ENCODE peak calls at places on chromosome 2, in six cellular contexts. C is left kidney, Q is aorta, G is nucleus accumbens, P is iris pigment epithelial cell, U is HS-5. I is an unnamed sample.

GRCh38 chr2:186862869-186863709 is 14.1 kb upstream of the ZSWIM2 start:
- DNase-seq in C (peak; percentile 50), Q (no peak), G (no peak), P (peak; percentile 47), U (peak; percentile 63), I (peak; percentile 67)

GRCh38 chr2:150341982-150342680 is 145.3 kb downstream of the RND3 start:
- DNase-seq in C (no peak), Q (no peak), G (no peak), P (no peak), U (no peak), I (no peak)

GRCh38 chr2:43819489-43820163 is 19.0 kb downstream of the ABCG5 start:
- DNase-seq in C (no peak), Q (no peak), G (no peak), P (no peak), U (no peak), I (no peak)

GRCh38 chr2:28716265-28716865 is 35.3 kb upstream of the PPP1CB start:
- DNase-seq in C (peak; percentile 93), Q (peak; percentile 62), G (no peak), P (peak; percentile 96), U (peak; percentile 78), I (peak; percentile 66)

GRCh38 chr2:43030551-43031025 is 195.8 kb downstream of the ZFP36L2 start:
- DNase-seq in C (no peak), Q (no peak), G (no peak), P (no peak), U (no peak), I (no peak)

GRCh38 chr2:234919711-234920110 is 32.1 kb upstream of the SH3BP4 start:
- DNase-seq in C (no peak), Q (no peak), G (no peak), P (peak; percentile 4), U (no peak), I (no peak)

GRCh38 chr2:60676950-60677349 is 79.1 kb upstream of the PAPOLG start:
- DNase-seq in C (no peak), Q (no peak), G (no peak), P (no peak), U (no peak), I (no peak)

GRCh38 chr2:191650896-191651773 is 26.8 kb upstream of the NABP1 start:
- DNase-seq in C (no peak), Q (no peak), G (no peak), P (no peak), U (no peak), I (no peak)

GRCh38 chr2:139773720-139774277 is 993.6 kb upstream of the NXPH2 start:
- DNase-seq in C (no peak), Q (no peak), G (no peak), P (no peak), U (peak; percentile 4), I (no peak)

GRCh38 chr2:127531133-127531709 is 4.3 kb upstream of the MYO7B start:
- DNase-seq in C (no peak), Q (no peak), G (no peak), P (no peak), U (no peak), I (no peak)

GRCh38 chr2:8754056-8754790 is 72.4 kb downstream of the ID2 start:
- DNase-seq in C (peak; percentile 10), Q (no peak), G (peak; percentile 18), P (peak; percentile 43), U (no peak), I (no peak)

GRCh38 chr2:142100967-142101366 is 29.8 kb downstream of the LRP1B start:
- DNase-seq in C (no peak), Q (no peak), G (no peak), P (no peak), U (no peak), I (no peak)

GRCh38 chr2:239265681-239266435 is 135.0 kb downstream of the HDAC4 start:
- DNase-seq in C (no peak), Q (no peak), G (no peak), P (no peak), U (no peak), I (no peak)

GRCh38 chr2:152609174-152609573 is 108.1 kb downstream of the PRPF40A start:
- DNase-seq in C (no peak), Q (no peak), G (no peak), P (no peak), U (no peak), I (no peak)

GRCh38 chr2:188285049-188285448 is 6.6 kb upstream of the GULP1 start:
- DNase-seq in C (no peak), Q (no peak), G (no peak), P (no peak), U (no peak), I (no peak)

GRCh38 chr2:241295326-241296095 is 20.0 kb downstream of the HDLBP start:
- DNase-seq in C (no peak), Q (no peak), G (no peak), P (no peak), U (no peak), I (no peak)

GRCh38 chr2:70084973-70085710 is 2.1 kb upstream of the PCBP1 start:
- DNase-seq in C (peak; percentile 81), Q (no peak), G (no peak), P (no peak), U (no peak), I (no peak)

GRCh38 chr2:74373189-74373588 is 6.9 kb downstream of the DCTN1 start:
- DNase-seq in C (peak; percentile 45), Q (no peak), G (no peak), P (no peak), U (no peak), I (no peak)

GRCh38 chr2:224638338-224638823 is 53.2 kb upstream of the CUL3 start:
- DNase-seq in C (no peak), Q (no peak), G (no peak), P (no peak), U (no peak), I (no peak)

GRCh38 chr2:19793132-19793750 is 108.5 kb downstream of the TTC32 start:
- DNase-seq in C (no peak), Q (no peak), G (no peak), P (no peak), U (no peak), I (no peak)

GRCh38 chr2:88055049-88055435 is 541 bp downstream of the KRCC1 start:
- DNase-seq in C (no peak), Q (no peak), G (no peak), P (peak; percentile 28), U (no peak), I (no peak)

GRCh38 chr2:53202063-53202462 is 565.5 kb upstream of the CHAC2 start:
- DNase-seq in C (peak; percentile 86), Q (no peak), G (no peak), P (peak; percentile 81), U (peak; percentile 75), I (no peak)

I was measured in pulmonary artery endothelial cell.